ENCODE peak calls at places on chromosomes 16 and 17, in ten cellular contexts. O is mesendoderm, W is fibroblast of lung, U is H9, H is neural progenitor cell, M is SK-N-SH, T is A549, I is trophoblast cell, Q is neuronal stem cell, L is GM23248. R is an unnamed sample.

GRCh38 chr17:50361561-50362480 is 11.2 kb downstream of the MRPL27 start:
- DNase-seq in O (peak), W (peak), U (peak), H (peak), M (peak), T (peak), I (peak), Q (no peak), L (peak), R (peak)

GRCh38 chr17:36928450-36929125 is 8.7 kb upstream of the LHX1 start:
- DNase-seq in O (no peak), W (no peak), U (peak), H (no peak), M (no peak), T (no peak), I (no peak), Q (no peak), L (no peak), R (peak)

GRCh38 chr16:85649978-85650863 is 37.1 kb downstream of the GSE1 start:
- DNase-seq in O (no peak), W (no peak), U (no peak), H (peak), M (peak), T (no peak), I (no peak), Q (no peak), L (no peak), R (no peak)

GRCh38 chr17:35345926-35346771 is 27.3 kb downstream of the SLFN11 start:
- DNase-seq in O (peak), W (peak), U (peak), H (peak), M (peak), T (no peak), I (no peak), Q (peak), L (peak), R (peak)

GRCh38 chr16:87538594-87538993 is 45.8 kb upstream of the ZCCHC14 start:
- DNase-seq in O (no peak), W (no peak), U (no peak), H (no peak), M (no peak), T (no peak), I (no peak), Q (no peak), L (peak), R (no peak)

GRCh38 chr16:66406534-66407368 is 20.3 kb upstream of the BEAN1 start:
- DNase-seq in O (peak), W (peak), U (peak), H (peak), M (peak), T (peak), I (peak), Q (peak), L (peak), R (peak)

GRCh38 chr17:81453049-81453448 is 57.8 kb downstream of the BAHCC1 start:
- DNase-seq in O (no peak), W (no peak), U (no peak), H (no peak), M (no peak), T (no peak), I (no peak), Q (no peak), L (no peak), R (no peak)

GRCh38 chr17:73420897-73421296 is 109.1 kb upstream of the CDC42EP4 start:
- DNase-seq in O (peak), W (no peak), U (peak), H (no peak), M (peak), T (peak), I (peak), Q (no peak), L (peak), R (peak)

GRCh38 chr17:51016099-51016498 is 104.6 kb downstream of the SPAG9 start:
- DNase-seq in O (no peak), W (no peak), U (no peak), H (no peak), M (no peak), T (no peak), I (peak), Q (no peak), L (no peak), R (no peak)

GRCh38 chr16:19085679-19086200 is 18.3 kb downstream of the COQ7 start:
- DNase-seq in O (peak), W (peak), U (no peak), H (no peak), M (peak), T (no peak), I (no peak), Q (no peak), L (peak), R (no peak)

GRCh38 chr16:3148256-3149192 is 13.7 kb downstream of the ZNF213 start:
- DNase-seq in O (no peak), W (no peak), U (no peak), H (no peak), M (no peak), T (no peak), I (no peak), Q (no peak), L (no peak), R (no peak)

GRCh38 chr16:27918755-27919154 is 144.8 kb downstream of the GSG1L start:
- DNase-seq in O (no peak), W (no peak), U (no peak), H (no peak), M (no peak), T (no peak), I (no peak), Q (no peak), L (peak), R (peak)

GRCh38 chr16:24729967-24730815 is 740 bp downstream of the TNRC6A start:
- DNase-seq in O (peak), W (peak), U (no peak), H (peak), M (peak), T (peak), I (no peak), Q (peak), L (peak), R (peak)

GRCh38 chr17:81520021-81520894 is 7.7 kb upstream of the ACTG1 start:
- DNase-seq in O (no peak), W (no peak), U (no peak), H (peak), M (no peak), T (no peak), I (no peak), Q (no peak), L (no peak), R (no peak)

GRCh38 chr17:73279704-73280103 is 18.0 kb upstream of the CPSF4L start:
- DNase-seq in O (no peak), W (no peak), U (peak), H (no peak), M (no peak), T (no peak), I (no peak), Q (no peak), L (no peak), R (no peak)

GRCh38 chr17:2056221-2057129 is 1.6 kb downstream of the HIC1 start:
- DNase-seq in O (peak), W (peak), U (peak), H (peak), M (no peak), T (no peak), I (peak), Q (no peak), L (peak), R (peak)

GRCh38 chr17:40297511-40297910 is 9.8 kb downstream of the CDC6 start:
- DNase-seq in O (no peak), W (no peak), U (no peak), H (no peak), M (no peak), T (no peak), I (no peak), Q (no peak), L (no peak), R (no peak)

GRCh38 chr16:57651344-57652333 is 16.5 kb upstream of the ADGRG3 start:
- DNase-seq in O (peak), W (no peak), U (no peak), H (no peak), M (no peak), T (no peak), I (no peak), Q (no peak), L (no peak), R (no peak)

GRCh38 chr16:24035127-24035842 is 199.5 kb downstream of the PRKCB start:
- DNase-seq in O (no peak), W (no peak), U (no peak), H (peak), M (no peak), T (no peak), I (peak), Q (no peak), L (no peak), R (no peak)

GRCh38 chr17:34370997-34371395 is 8.0 kb upstream of the CCL1 start:
- DNase-seq in O (no peak), W (no peak), U (peak), H (no peak), M (no peak), T (no peak), I (no peak), Q (no peak), L (peak), R (no peak)

GRCh38 chr17:57666198-57666870 is 78.8 kb downstream of the CCDC182 start:
- DNase-seq in O (no peak), W (no peak), U (peak), H (no peak), M (no peak), T (no peak), I (no peak), Q (no peak), L (no peak), R (no peak)

GRCh38 chr16:28258571-28258970 is 33.8 kb upstream of the SBK1 start:
- DNase-seq in O (no peak), W (no peak), U (no peak), H (peak), M (peak), T (no peak), I (no peak), Q (no peak), L (peak), R (peak)

GRCh38 chr17:35906559-35907265 is 23.9 kb downstream of the RDM1 start:
- DNase-seq in O (no peak), W (no peak), U (no peak), H (no peak), M (no peak), T (no peak), I (no peak), Q (no peak), L (peak), R (no peak)

GRCh38 chr17:21124096-21124495 is 2.7 kb upstream of the DHRS7B start:
- DNase-seq in O (no peak), W (no peak), U (peak), H (no peak), M (no peak), T (no peak), I (no peak), Q (no peak), L (no peak), R (peak)

GRCh38 chr17:50630524-50631194 is 4.0 kb upstream of the ABCC3 start:
- DNase-seq in O (no peak), W (no peak), U (peak), H (peak), M (peak), T (peak), I (no peak), Q (no peak), L (peak), R (peak)

GRCh38 chr17:66523378-66524174 is 221.2 kb downstream of the PRKCA start:
- DNase-seq in O (no peak), W (peak), U (no peak), H (no peak), M (no peak), T (no peak), I (no peak), Q (no peak), L (peak), R (no peak)

GRCh38 chr17:57391857-57392256 is 135.5 kb downstream of the MSI2 start:
- DNase-seq in O (peak), W (no peak), U (no peak), H (no peak), M (no peak), T (no peak), I (no peak), Q (no peak), L (no peak), R (peak)

GRCh38 chr16:84964729-84965128 is 46.6 kb downstream of the ZDHHC7 start:
- DNase-seq in O (no peak), W (no peak), U (no peak), H (no peak), M (no peak), T (no peak), I (no peak), Q (no peak), L (no peak), R (no peak)

GRCh38 chr16:12498077-12498476 is 305.6 kb downstream of the CPPED1 start:
- DNase-seq in O (no peak), W (no peak), U (no peak), H (no peak), M (no peak), T (no peak), I (no peak), Q (no peak), L (no peak), R (no peak)

GRCh38 chr17:9192010-9192409 is 170.7 kb downstream of the NTN1 start:
- DNase-seq in O (no peak), W (peak), U (no peak), H (no peak), M (no peak), T (no peak), I (no peak), Q (no peak), L (peak), R (no peak)

GRCh38 chr17:49783051-49783715 is 5.3 kb upstream of the KAT7 start:
- DNase-seq in O (no peak), W (no peak), U (no peak), H (no peak), M (no peak), T (no peak), I (no peak), Q (no peak), L (no peak), R (no peak)

GRCh38 chr16:6280055-6280454 is 1052.6 kb upstream of the RBFOX1 start:
- DNase-seq in O (no peak), W (no peak), U (no peak), H (peak), M (no peak), T (no peak), I (no peak), Q (no peak), L (no peak), R (no peak)

DNA sequence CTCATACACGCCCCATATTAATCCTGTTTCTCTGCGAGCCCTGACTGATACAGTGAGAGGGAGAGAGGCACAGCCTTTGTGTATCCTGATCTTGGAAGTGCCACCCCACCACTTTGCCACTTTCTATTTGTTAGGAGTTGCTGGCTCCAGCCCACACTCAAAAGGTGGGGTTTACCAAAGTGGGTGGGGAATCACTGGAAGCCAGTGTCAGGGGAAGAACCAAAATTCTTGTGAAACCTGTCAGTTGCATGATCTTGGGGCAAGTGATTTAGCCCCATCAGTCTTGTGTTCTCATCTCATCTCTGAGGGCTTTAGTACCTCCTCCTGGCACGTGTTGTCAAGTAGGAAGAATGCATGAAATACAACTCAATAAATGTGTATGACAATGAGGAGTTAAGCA is 119.5 kb downstream of the SOX9 start:
- DNase-seq in O (no peak), W (no peak), U (no peak), H (no peak), M (no peak), T (no peak), I (no peak), Q (no peak), L (no peak), R (no peak)
- H3K4me2 ChIP-seq in O (no peak), W (no peak), U (no peak), H (no peak), M (no peak), T (no peak), I (no peak), Q (no peak), L (no peak), R (no peak)

GRCh38 chr16:47013910-47014309 is 40.4 kb upstream of the DNAJA2 start:
- DNase-seq in O (no peak), W (no peak), U (peak), H (no peak), M (no peak), T (no peak), I (no peak), Q (no peak), L (no peak), R (peak)

GRCh38 chr16:47004652-47005051 is 31.2 kb upstream of the DNAJA2 start:
- DNase-seq in O (no peak), W (no peak), U (no peak), H (no peak), M (no peak), T (no peak), I (no peak), Q (no peak), L (no peak), R (no peak)

GRCh38 chr16:47013172-47013571 is 39.7 kb upstream of the DNAJA2 start:
- DNase-seq in O (no peak), W (no peak), U (no peak), H (no peak), M (no peak), T (no peak), I (no peak), Q (no peak), L (no peak), R (no peak)

GRCh38 chr16:47008174-47008573 is 34.7 kb upstream of the DNAJA2 start:
- DNase-seq in O (no peak), W (no peak), U (no peak), H (no peak), M (no peak), T (no peak), I (no peak), Q (no peak), L (peak), R (no peak)

DNA sequence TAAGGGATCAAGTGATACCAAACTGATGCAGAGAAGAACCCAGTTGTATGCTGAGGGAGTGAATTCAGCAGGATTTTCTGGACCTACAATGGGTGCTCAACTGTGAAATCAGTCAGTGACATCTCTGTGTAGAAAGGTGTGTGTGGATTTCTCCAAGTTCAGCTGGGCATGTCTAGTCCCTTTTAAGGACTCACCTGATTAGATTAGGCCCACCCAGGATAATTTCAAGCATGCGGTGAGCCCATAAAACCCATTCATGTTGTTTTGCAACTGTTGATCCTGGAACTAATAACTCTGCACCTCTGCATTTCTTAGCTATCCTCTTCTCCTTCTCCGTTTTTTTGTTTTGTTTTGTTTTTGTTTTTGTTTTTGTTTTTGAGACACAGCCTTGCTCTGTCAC is 35.1 kb upstream of the DNAJA2 start:
- DNase-seq in O (no peak), W (no peak), U (no peak), H (no peak), M (no peak), T (no peak), I (no peak), Q (no peak), L (no peak), R (no peak)
- H3K4me2 ChIP-seq in O (no peak), W (no peak), U (no peak), H (no peak), M (no peak), T (no peak), I (no peak), Q (no peak), L (no peak), R (no peak)

GRCh38 chr16:79361132-79361751 is 239.3 kb downstream of the MAF start:
- DNase-seq in O (no peak), W (no peak), U (no peak), H (no peak), M (no peak), T (no peak), I (no peak), Q (no peak), L (no peak), R (no peak)
- H3K4me2 ChIP-seq in O (no peak), W (no peak), U (no peak), H (no peak), M (no peak), T (no peak), I (no peak), Q (no peak), L (no peak), R (no peak)

DNA sequence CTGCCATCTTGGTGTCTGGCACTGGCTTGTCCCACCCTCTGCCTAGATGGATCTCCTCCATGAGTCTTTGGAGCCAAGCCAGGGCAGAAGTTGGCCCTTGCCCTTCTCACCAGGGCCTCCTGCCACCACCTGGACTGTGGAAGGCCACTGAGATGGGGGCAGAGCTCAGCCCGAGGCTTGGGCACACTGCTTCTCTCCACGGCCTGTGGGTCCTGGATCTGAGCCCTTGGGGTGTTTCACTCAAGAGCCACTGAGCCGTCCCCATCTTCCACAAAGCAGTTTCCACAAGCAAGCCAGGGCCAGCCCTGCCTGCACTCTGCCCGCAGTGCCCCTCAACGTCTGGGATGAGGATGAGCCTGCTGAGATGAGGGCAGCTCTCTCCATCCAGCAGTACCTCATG is 16.7 kb upstream of the CD300A start:
- DNase-seq in O (no peak), W (no peak), U (no peak), H (no peak), M (no peak), T (no peak), I (no peak), Q (no peak), L (no peak), R (no peak)
- H3K4me2 ChIP-seq in O (no peak), W (no peak), U (no peak), H (no peak), M (no peak), T (no peak), I (no peak), Q (no peak), L (no peak), R (no peak)

DNA sequence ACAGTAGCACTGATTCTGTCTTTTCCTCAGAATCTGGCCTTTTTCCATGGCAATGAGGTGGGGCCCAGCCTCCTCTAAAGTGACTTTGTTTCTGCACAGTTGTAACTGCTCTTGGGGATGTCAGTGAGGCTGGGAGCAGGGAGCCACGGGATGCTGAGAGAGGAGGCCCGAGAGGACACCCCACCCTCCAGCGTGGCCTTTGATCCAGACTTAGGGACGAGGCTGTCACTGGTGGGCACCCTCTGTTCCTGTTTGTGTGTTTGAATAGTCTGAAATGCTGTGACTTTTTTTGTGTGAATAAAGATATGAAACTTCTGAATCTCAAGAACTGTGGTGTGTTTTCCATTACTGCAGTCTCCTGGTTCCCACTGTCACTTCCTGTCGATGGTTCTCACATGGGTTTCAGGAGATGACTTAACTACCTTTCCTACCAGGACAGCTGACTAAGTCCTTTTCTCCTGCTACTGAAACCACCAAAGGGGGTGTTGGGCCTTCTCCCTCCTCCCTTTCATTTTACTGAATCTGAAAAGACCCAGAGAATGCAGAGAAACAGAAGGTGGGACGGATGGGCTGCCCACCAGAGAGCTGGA is 18.6 kb downstream of the KCTD2 start:
- DNase-seq in O (no peak), W (no peak), U (no peak), H (no peak), M (no peak), T (no peak), I (no peak), Q (no peak), L (peak), R (no peak)
- H3K4me2 ChIP-seq in O (no peak), W (no peak), U (no peak), H (no peak), M (no peak), T (no peak), I (no peak), Q (no peak), L (no peak), R (no peak)

DNA sequence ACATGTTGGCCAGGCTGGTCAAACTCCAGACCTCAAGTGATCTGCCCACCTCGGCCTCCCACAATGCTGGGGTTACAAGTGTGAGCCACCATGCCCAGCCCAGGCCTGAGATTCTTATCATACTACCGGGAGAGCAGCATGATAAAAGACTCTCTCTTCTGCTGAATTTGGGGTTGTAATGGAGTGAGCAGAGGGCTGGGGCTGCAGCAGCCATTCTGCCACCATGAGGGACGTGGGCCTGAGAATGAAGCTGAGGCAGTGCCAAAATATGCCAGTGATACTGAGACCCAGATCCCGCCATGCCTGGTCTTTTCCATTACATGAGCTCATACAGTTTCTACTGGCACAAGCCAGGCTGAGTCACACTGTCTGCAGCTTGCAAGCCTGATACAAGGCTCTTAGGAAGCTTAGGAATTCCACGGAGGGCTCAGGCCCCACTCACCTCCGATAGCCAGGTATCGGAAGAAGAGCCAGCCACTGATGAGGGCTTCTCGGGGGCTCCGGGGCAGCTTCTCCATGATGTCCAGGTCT is 19.6 kb upstream of the P2RX1 start:
- DNase-seq in O (no peak), W (peak), U (no peak), H (no peak), M (no peak), T (no peak), I (peak), Q (no peak), L (peak), R (no peak)
- H3K4me2 ChIP-seq in O (no peak), W (no peak), U (no peak), H (no peak), M (no peak), T (no peak), I (no peak), Q (no peak), L (no peak), R (no peak)